ENCODE peak calls at places on chromosomes 6 and 20, in four cellular contexts. One of them, this sample, is unnamed.

GRCh38 chr6:2792330-2792729 is 27.1 kb downstream of the WRNIP1 start:
- DNase-seq in ovary: no peak
- DNase-seq in fibroblast of lung: no peak
- DNase-seq in left ventricle myocardium inferior: no peak
- DNase-seq in this sample: no peak

GRCh38 chr6:142011775-142012174 is 121.0 kb upstream of the GJE1 start:
- DNase-seq in ovary: no peak
- DNase-seq in fibroblast of lung: no peak
- DNase-seq in left ventricle myocardium inferior: no peak
- DNase-seq in this sample: no peak

GRCh38 chr6:149431905-149432775 is 32.1 kb downstream of the SUMO4 start:
- DNase-seq in ovary: peak; percentile 91
- DNase-seq in fibroblast of lung: peak; percentile 83
- DNase-seq in left ventricle myocardium inferior: peak; percentile 89
- DNase-seq in this sample: peak; percentile 72

GRCh38 chr20:43564455-43564854 is 5.6 kb downstream of the SGK2 start:
- DNase-seq in ovary: no peak
- DNase-seq in fibroblast of lung: no peak
- DNase-seq in left ventricle myocardium inferior: no peak
- DNase-seq in this sample: no peak

GRCh38 chr6:16200231-16200941 is 38.0 kb upstream of the GMPR start:
- DNase-seq in ovary: no peak
- DNase-seq in fibroblast of lung: no peak
- DNase-seq in left ventricle myocardium inferior: no peak
- DNase-seq in this sample: no peak

GRCh38 chr6:36052092-36052491 is 24.5 kb downstream of the MAPK14 start:
- DNase-seq in ovary: no peak
- DNase-seq in fibroblast of lung: peak; percentile 85
- DNase-seq in left ventricle myocardium inferior: no peak
- DNase-seq in this sample: no peak

GRCh38 chr20:18496042-18496441 is 983 bp downstream of the RBBP9 start:
- DNase-seq in ovary: no peak
- DNase-seq in fibroblast of lung: no peak
- DNase-seq in left ventricle myocardium inferior: no peak
- DNase-seq in this sample: no peak

GRCh38 chr6:129662406-129662766 is 47.6 kb downstream of the ARHGAP18 start:
- DNase-seq in ovary: no peak
- DNase-seq in fibroblast of lung: no peak
- DNase-seq in left ventricle myocardium inferior: no peak
- DNase-seq in this sample: no peak

GRCh38 chr6:12769556-12770255 is 53.1 kb downstream of the PHACTR1 start:
- DNase-seq in ovary: no peak
- DNase-seq in fibroblast of lung: no peak
- DNase-seq in left ventricle myocardium inferior: no peak
- DNase-seq in this sample: no peak

GRCh38 chr6:107786709-107787588 is 37.2 kb downstream of the SCML4 start:
- DNase-seq in ovary: no peak
- DNase-seq in fibroblast of lung: no peak
- DNase-seq in left ventricle myocardium inferior: no peak
- DNase-seq in this sample: no peak

GRCh38 chr6:132298344-132298949 is 102.8 kb downstream of the MOXD1 start:
- DNase-seq in ovary: no peak
- DNase-seq in fibroblast of lung: peak; percentile 70
- DNase-seq in left ventricle myocardium inferior: no peak
- DNase-seq in this sample: no peak
- TF ChIP-seq CTCF in ovary: no peak
- TF ChIP-seq CTCF in fibroblast of lung: peak; percentile 66
- TF ChIP-seq CTCF in left ventricle myocardium inferior: peak; percentile 59
- TF ChIP-seq CTCF in this sample: peak; percentile 70

GRCh38 chr6:138036955-138037592 is 70.1 kb downstream of the PERP start:
- DNase-seq in ovary: no peak
- DNase-seq in fibroblast of lung: no peak
- DNase-seq in left ventricle myocardium inferior: no peak
- DNase-seq in this sample: no peak
- TF ChIP-seq CTCF in ovary: no peak
- TF ChIP-seq CTCF in fibroblast of lung: no peak
- TF ChIP-seq CTCF in left ventricle myocardium inferior: no peak
- TF ChIP-seq CTCF in this sample: no peak

DNA sequence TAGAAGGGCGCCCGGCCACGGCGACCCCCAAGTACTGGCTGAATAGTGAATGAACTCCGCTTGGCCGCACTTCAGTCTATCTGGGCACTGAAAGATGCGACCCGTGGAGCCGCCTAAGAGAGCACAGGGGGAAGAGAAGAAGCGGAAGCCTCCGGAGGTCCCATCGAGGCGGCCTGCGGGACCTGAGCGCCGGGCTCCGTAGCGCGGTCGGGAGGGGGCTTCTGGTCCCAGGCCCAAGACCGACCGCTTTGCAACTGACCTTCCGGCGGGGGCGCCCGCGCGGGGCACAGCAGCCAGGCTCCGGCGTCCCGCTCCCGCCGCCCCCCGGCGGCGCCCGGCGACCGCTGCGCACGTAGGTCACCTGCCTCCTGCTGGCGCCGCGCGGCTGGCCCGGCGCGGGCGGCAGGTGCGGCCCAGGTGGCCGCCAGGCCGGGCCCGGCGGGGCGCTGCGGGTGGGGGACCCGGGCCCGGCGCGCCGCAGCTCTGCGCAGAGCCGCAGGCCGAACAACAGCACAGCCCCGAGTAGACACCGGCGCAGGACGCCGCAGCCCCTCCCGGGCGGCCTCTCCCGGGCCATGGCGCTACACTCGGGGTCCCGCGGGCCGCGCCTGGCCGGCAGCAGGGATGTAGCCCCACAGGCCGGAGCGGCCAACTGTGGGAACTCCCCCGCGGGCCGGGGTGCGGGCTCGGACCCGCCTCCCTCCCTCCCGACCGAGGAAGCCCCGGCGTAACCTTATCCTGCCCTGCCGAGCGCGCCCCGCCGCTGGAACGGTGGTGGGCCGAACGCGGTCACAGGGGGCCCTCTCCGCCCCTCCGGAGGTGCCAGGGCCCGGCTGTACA is at the start of gene METTL24:
- DNase-seq in ovary: peak; percentile 72
- DNase-seq in fibroblast of lung: no peak
- DNase-seq in left ventricle myocardium inferior: no peak
- DNase-seq in this sample: no peak
- TF ChIP-seq CTCF in ovary: no peak
- TF ChIP-seq CTCF in fibroblast of lung: no peak
- TF ChIP-seq CTCF in left ventricle myocardium inferior: no peak
- TF ChIP-seq CTCF in this sample: no peak

DNA sequence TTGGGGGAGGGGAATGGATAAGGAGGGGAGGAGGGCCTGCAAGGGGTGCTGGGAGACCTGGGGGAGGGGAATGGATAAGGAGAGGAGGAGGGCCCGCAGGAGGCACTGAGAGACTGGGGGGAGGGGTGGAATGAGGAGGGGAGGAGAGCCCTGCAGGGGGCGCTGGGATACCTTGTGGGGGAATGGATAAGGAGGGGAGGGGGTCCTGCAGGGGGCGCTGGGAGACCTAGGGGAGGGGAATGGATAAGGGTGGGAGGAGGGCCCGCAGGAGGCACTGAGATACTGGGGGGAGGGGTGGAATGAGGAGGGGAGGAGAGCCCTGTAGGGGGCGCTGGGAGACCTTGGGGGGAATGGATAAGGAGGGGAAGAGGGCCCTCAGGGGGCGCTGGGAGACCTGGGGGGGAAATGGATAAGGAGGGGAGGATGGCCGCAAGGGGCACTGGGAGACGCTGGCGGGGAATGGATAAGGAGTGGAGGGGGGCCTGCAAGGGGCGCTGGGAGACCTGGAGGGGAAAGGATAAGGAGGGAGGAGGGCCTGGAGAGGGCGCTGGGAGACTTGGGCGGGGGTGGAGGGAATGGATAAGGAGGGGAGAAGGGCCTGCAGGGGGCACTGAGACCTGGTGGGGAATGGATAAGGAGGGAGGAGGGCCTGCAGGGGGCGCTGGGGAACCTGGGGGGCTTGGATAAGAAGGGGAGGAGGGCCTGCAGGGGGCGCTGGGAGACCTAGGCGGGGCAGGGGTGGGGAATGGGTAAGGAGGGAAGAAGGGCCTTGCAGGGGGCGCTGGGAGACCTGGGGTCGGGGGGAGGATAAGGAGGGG is 1.3 kb upstream of the CTCFL start:
- DNase-seq in ovary: no peak
- DNase-seq in fibroblast of lung: no peak
- DNase-seq in left ventricle myocardium inferior: no peak
- DNase-seq in this sample: no peak
- TF ChIP-seq CTCF in ovary: no peak
- TF ChIP-seq CTCF in fibroblast of lung: no peak
- TF ChIP-seq CTCF in left ventricle myocardium inferior: no peak
- TF ChIP-seq CTCF in this sample: peak; percentile 25

DNA sequence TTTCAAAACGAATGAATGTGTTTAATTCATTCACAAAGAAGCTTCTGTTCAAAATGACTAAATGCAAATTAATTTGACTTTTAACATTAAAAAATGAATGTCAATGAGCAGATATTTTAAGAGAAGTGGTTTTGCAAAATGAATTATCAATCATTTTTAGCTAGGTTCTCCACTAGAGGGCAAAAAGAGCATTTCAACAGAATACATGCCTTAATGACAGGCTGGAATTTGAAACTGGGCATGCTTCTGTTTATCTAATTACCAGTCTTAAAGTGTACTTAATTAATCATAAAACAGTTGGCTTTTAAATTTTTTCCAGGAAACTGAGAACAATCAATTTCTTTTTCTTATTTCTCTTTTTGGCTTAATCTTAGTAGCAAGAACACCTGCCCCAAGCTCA is 63.8 kb upstream of the TINAG start:
- DNase-seq in ovary: no peak
- DNase-seq in fibroblast of lung: peak; percentile 50
- DNase-seq in left ventricle myocardium inferior: no peak
- DNase-seq in this sample: no peak
- TF ChIP-seq CTCF in ovary: no peak
- TF ChIP-seq CTCF in fibroblast of lung: peak; percentile 44
- TF ChIP-seq CTCF in left ventricle myocardium inferior: peak; percentile 56
- TF ChIP-seq CTCF in this sample: peak; percentile 43

GRCh38 chr6:89242574-89243330 is 25.6 kb upstream of the GABRR1 start:
- DNase-seq in ovary: no peak
- DNase-seq in fibroblast of lung: peak; percentile 79
- DNase-seq in left ventricle myocardium inferior: no peak
- DNase-seq in this sample: peak; percentile 32
- TF ChIP-seq CTCF in ovary: peak; percentile 48
- TF ChIP-seq CTCF in fibroblast of lung: peak; percentile 51
- TF ChIP-seq CTCF in left ventricle myocardium inferior: peak; percentile 63
- TF ChIP-seq CTCF in this sample: peak; percentile 26

DNA sequence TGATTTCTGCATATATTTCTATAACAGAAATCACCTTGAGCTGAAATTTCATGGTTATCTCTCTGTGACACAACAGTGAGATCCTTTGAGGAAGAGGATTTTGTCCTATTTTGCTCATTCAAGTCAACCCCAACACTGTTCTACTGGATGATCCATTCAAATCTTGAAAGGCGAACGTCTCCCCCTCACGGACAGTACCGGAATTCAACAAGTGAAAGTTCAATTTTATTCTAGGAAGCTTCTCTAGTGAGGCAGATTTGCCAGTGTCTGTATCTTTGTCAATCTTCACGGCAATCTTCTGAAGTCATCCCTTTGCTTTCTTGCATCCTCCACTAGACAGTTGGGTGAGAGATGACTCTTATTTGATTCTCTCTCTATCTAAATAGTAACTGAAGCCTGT is 91.7 kb upstream of the PDE7B start:
- DNase-seq in ovary: no peak
- DNase-seq in fibroblast of lung: no peak
- DNase-seq in left ventricle myocardium inferior: no peak
- DNase-seq in this sample: no peak
- TF ChIP-seq CTCF in ovary: no peak
- TF ChIP-seq CTCF in fibroblast of lung: no peak
- TF ChIP-seq CTCF in left ventricle myocardium inferior: no peak
- TF ChIP-seq CTCF in this sample: no peak

DNA sequence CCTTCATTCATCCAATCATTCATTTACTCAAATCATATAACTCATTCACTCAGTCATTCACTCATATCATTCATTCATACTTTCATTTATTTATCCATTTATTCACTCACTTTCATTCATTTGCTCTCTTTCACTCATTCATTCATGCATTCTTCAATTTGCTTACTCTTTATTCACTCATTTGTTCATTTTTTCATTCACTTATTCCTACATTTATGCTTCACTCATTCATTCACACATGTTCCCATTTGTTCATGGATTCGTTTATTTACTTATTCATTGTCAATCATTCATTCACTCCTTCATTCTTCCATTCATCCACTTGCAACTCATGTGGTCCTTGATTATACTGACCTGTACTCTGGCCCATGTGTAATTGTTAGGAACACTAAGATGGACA is 39.4 kb downstream of the SNRPB start:
- DNase-seq in ovary: no peak
- DNase-seq in fibroblast of lung: no peak
- DNase-seq in left ventricle myocardium inferior: no peak
- DNase-seq in this sample: no peak
- TF ChIP-seq CTCF in ovary: no peak
- TF ChIP-seq CTCF in fibroblast of lung: no peak
- TF ChIP-seq CTCF in left ventricle myocardium inferior: no peak
- TF ChIP-seq CTCF in this sample: no peak

DNA sequence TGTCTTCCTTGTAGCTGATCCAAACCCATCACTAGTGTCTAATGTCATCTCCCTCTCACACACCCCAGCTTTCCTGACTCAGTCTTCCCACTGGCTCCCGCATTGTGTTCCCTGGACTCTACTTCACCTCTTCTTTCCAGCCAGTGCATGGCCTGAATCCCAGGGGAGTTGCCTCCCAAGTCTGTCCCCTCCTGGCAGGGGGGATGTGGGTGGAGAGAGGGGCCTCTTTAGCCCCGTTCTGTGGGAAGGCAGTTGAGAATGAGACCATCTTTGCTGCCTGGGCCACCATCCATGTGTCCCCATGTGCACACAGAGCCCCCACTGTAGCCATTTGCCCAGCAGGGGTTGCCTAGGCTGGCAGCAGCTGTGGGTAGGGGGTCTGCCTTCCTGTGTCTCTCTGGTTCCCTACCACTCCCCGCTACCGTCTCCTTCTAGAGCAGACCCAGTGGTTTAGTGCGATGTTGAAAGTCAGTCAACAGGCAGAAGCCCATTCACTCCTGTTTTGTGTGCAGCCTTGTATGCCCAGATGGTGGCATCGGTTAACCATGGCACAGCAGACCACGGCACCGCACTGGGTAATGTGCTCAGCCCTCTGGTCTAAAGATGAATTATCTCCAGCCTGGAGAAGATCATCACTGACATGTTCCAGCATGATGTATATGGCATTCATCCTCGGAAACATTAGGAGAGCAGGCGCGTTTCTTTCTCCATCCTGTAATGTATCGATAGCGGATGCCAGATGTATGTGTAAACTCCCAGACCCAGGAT is 178.8 kb upstream of the SNX9 start:
- DNase-seq in ovary: no peak
- DNase-seq in fibroblast of lung: peak; percentile 37
- DNase-seq in left ventricle myocardium inferior: no peak
- DNase-seq in this sample: no peak
- TF ChIP-seq CTCF in ovary: no peak
- TF ChIP-seq CTCF in fibroblast of lung: peak; percentile 31
- TF ChIP-seq CTCF in left ventricle myocardium inferior: peak; percentile 40
- TF ChIP-seq CTCF in this sample: peak; percentile 31